ENCODE peak calls at places on chromosome 5, in six cellular contexts. X is brain pericyte, O is LoVo, C is amniotic stem cell, Q is ovary, S is T-cell. G is an unnamed sample.

GRCh38 chr5:66882592-66883227 is 286.5 kb downstream of the MAST4 start:
- DNase-seq in X (no peak), O (no peak), C (no peak), Q (no peak), S (no peak), G (peak)

GRCh38 chr5:133928690-133929393 is 39.6 kb downstream of the C5orf15 start:
- DNase-seq in X (no peak), O (no peak), C (no peak), Q (no peak), S (no peak), G (no peak)

GRCh38 chr5:95725071-95725820 is 5.9 kb upstream of the RHOBTB3 start:
- DNase-seq in X (peak), O (no peak), C (no peak), Q (no peak), S (no peak), G (no peak)

GRCh38 chr5:102811962-102812361 is 56.9 kb downstream of the PAM start:
- DNase-seq in X (no peak), O (peak), C (no peak), Q (no peak), S (no peak), G (peak)

GRCh38 chr5:156934450-156935211 is 28.4 kb downstream of the TIMD4 start:
- DNase-seq in X (no peak), O (no peak), C (no peak), Q (peak), S (peak), G (no peak)

GRCh38 chr5:171365351-171365750 is 22.3 kb upstream of the NPM1 start:
- DNase-seq in X (no peak), O (no peak), C (no peak), Q (no peak), S (no peak), G (no peak)

GRCh38 chr5:135216072-135216812 is 182.2 kb upstream of the PITX1 start:
- DNase-seq in X (no peak), O (no peak), C (no peak), Q (no peak), S (no peak), G (no peak)

GRCh38 chr5:40364441-40364840 is 315.3 kb upstream of the PTGER4 start:
- DNase-seq in X (no peak), O (no peak), C (no peak), Q (no peak), S (no peak), G (no peak)

GRCh38 chr5:144141581-144141980 is 28.9 kb downstream of the YIPF5 start:
- DNase-seq in X (no peak), O (no peak), C (no peak), Q (no peak), S (no peak), G (no peak)

GRCh38 chr5:91706785-91707520 is 323.8 kb upstream of the ARRDC3 start:
- DNase-seq in X (no peak), O (no peak), C (peak), Q (no peak), S (no peak), G (no peak)

GRCh38 chr5:65774346-65774745 is 52.3 kb downstream of the NLN start:
- DNase-seq in X (no peak), O (no peak), C (peak), Q (no peak), S (no peak), G (peak)

GRCh38 chr5:1907616-1908015 is 24.9 kb upstream of the IRX4 start:
- DNase-seq in X (no peak), O (no peak), C (no peak), Q (peak), S (no peak), G (no peak)

GRCh38 chr5:180689071-180689694 is 39.8 kb upstream of the FLT4 start:
- DNase-seq in X (no peak), O (no peak), C (no peak), Q (no peak), S (peak), G (no peak)

GRCh38 chr5:143521891-143522290 is 118.4 kb upstream of the NR3C1 start:
- DNase-seq in X (no peak), O (no peak), C (no peak), Q (no peak), S (no peak), G (no peak)

GRCh38 chr5:79229357-79230174 is 6.4 kb upstream of the JMY start:
- DNase-seq in X (no peak), O (no peak), C (peak), Q (no peak), S (peak), G (peak)

GRCh38 chr5:79878721-79879336 is 112.2 kb downstream of the MTX3 start:
- DNase-seq in X (no peak), O (no peak), C (no peak), Q (no peak), S (peak), G (peak)

GRCh38 chr5:125043781-125044391 is 297.4 kb upstream of the ZNF608 start:
- DNase-seq in X (no peak), O (peak), C (no peak), Q (peak), S (no peak), G (peak)

GRCh38 chr5:135821061-135821781 is 13.2 kb upstream of the SLC25A48 start:
- DNase-seq in X (no peak), O (peak), C (no peak), Q (no peak), S (no peak), G (no peak)

GRCh38 chr5:100901851-100902341 is 1.2 kb downstream of the ST8SIA4 start:
- DNase-seq in X (no peak), O (no peak), C (no peak), Q (no peak), S (peak), G (no peak)

G was measured in RWPE1.